ENCODE peak calls at places on chromosomes 2 and 18, in five cellular contexts. Z, C, T, V and G are unnamed samples.

GRCh38 chr2:80238692-80239469 is 65.7 kb downstream of the LRRTM1 start:
- DNase-seq in C (peak; percentile 60), Z (no peak), V (no peak), T (peak; percentile 14), G (peak; percentile 24)

GRCh38 chr2:152047826-152048476 is 50.9 kb downstream of the CACNB4 start:
- DNase-seq in C (peak; percentile 52), Z (no peak), T (peak; percentile 21), V (no peak), G (peak; percentile 21)

GRCh38 chr2:14427982-14428567 is 204.4 kb upstream of the LRATD1 start:
- DNase-seq in V (no peak), C (no peak), T (no peak), Z (no peak), G (no peak)

GRCh38 chr18:26468931-26469340 is 79.4 kb downstream of the KCTD1 start:
- DNase-seq in V (no peak), C (peak; percentile 60), T (peak; percentile 36), Z (no peak), G (peak; percentile 65)

GRCh38 chr2:169479257-169480078 is at the start of gene BBS5:
- DNase-seq in C (peak; percentile 72), Z (peak; percentile 23), T (peak; percentile 64), V (peak; percentile 15), G (peak; percentile 86)

GRCh38 chr2:197700960-197701359 is 4.2 kb upstream of the MARS2 start:
- DNase-seq in Z (no peak), T (no peak), V (no peak), C (no peak), G (no peak)

GRCh38 chr18:74635202-74635969 is 37.7 kb downstream of the ZNF407 start:
- DNase-seq in Z (no peak), T (no peak), C (no peak), V (no peak), G (no peak)

GRCh38 chr2:96507957-96508520 is 2.9 kb upstream of the NEURL3 start:
- DNase-seq in Z (no peak), T (peak; percentile 57), V (no peak), C (peak; percentile 92), G (peak; percentile 94)

GRCh38 chr18:62976227-62976626 is 260.9 kb downstream of the PHLPP1 start:
- DNase-seq in C (no peak), Z (no peak), V (no peak), T (no peak), G (no peak)

GRCh38 chr18:61822879-61823278 is 69.9 kb downstream of the RNF152 start:
- DNase-seq in C (no peak), V (no peak), T (no peak), Z (no peak), G (no peak)

GRCh38 chr2:45651415-45652089 is at the start of gene PRKCE:
- DNase-seq in Z (no peak), C (no peak), T (no peak), V (no peak), G (peak; percentile 91)

GRCh38 chr18:70322928-70323327 is 34.1 kb downstream of the SOCS6 start:
- DNase-seq in C (no peak), Z (no peak), T (peak; percentile 54), V (no peak), G (no peak)

GRCh38 chr2:96131152-96131817 is 7.0 kb downstream of the ASTL start:
- DNase-seq in C (no peak), T (no peak), V (no peak), Z (no peak), G (no peak)

GRCh38 chr2:217279571-217279970 is 419.7 kb upstream of the TNP1 start:
- DNase-seq in V (no peak), T (no peak), Z (no peak), C (no peak), G (no peak)

GRCh38 chr2:235263205-235264120 is 230.4 kb upstream of the AGAP1 start:
- DNase-seq in V (peak; percentile 10), T (peak; percentile 86), Z (no peak), C (no peak), G (peak; percentile 27)

GRCh38 chr18:24894880-24895279 is 434.4 kb downstream of the HRH4 start:
- DNase-seq in V (no peak), Z (no peak), T (no peak), C (no peak), G (peak; percentile 36)

GRCh38 chr2:217729426-217730058 is 273.3 kb downstream of the TNS1 start:
- DNase-seq in C (no peak), V (no peak), Z (no peak), T (no peak), G (peak; percentile 68)

GRCh38 chr2:159939946-159940345 is 122.5 kb downstream of the PLA2R1 start:
- DNase-seq in Z (peak; percentile 32), C (no peak), V (no peak), T (peak; percentile 25), G (peak; percentile 36)

GRCh38 chr2:2172516-2172915 is 158.6 kb downstream of the MYT1L start:
- DNase-seq in T (no peak), Z (no peak), C (no peak), V (no peak), G (no peak)

GRCh38 chr2:103660947-103661346 is 899.1 kb downstream of the TMEM182 start:
- DNase-seq in Z (no peak), T (no peak), V (no peak), C (no peak), G (no peak)

GRCh38 chr2:208361077-208361441 is 45.5 kb upstream of the PTH2R start:
- DNase-seq in Z (no peak), C (no peak), V (no peak), T (no peak), G (no peak)

GRCh38 chr2:80132284-80132683 is 172.3 kb downstream of the LRRTM1 start:
- DNase-seq in T (no peak), V (no peak), Z (no peak), C (no peak), G (no peak)

GRCh38 chr2:112153501-112153900 is 15.3 kb downstream of the FBLN7 start:
- DNase-seq in T (no peak), C (no peak), V (no peak), Z (no peak), G (no peak)

GRCh38 chr2:235793163-235793752 is 299.4 kb downstream of the AGAP1 start:
- DNase-seq in T (peak; percentile 12), C (no peak), V (no peak), Z (no peak), G (peak; percentile 37)

GRCh38 chr2:144942516-144943256 is 422.8 kb upstream of the ZEB2 start:
- DNase-seq in Z (no peak), T (no peak), V (no peak), C (no peak), G (no peak)

GRCh38 chr2:10412380-10412779 is 35.7 kb downstream of the ODC1 start:
- DNase-seq in V (no peak), Z (no peak), C (peak; percentile 80), T (peak; percentile 61), G (peak; percentile 71)

GRCh38 chr2:15693926-15694588 is 102.4 kb downstream of the DDX1 start:
- DNase-seq in V (no peak), Z (no peak), C (no peak), T (no peak), G (no peak)

GRCh38 chr2:36670881-36671595 is 25.5 kb upstream of the VIT start:
- DNase-seq in V (no peak), T (no peak), C (no peak), Z (no peak), G (no peak)

GRCh38 chr2:40680547-40680946 is 228.7 kb upstream of the SLC8A1 start:
- DNase-seq in V (no peak), T (no peak), C (no peak), Z (no peak), G (no peak)

GRCh38 chr2:190879474-190880373 is 897 bp upstream of the GLS start:
- DNase-seq in Z (no peak), V (no peak), T (no peak), C (no peak), G (no peak)
- TF ChIP-seq TAF1 in Z (no peak), V (no peak), T (no peak), C (no peak), G (no peak)

DNA sequence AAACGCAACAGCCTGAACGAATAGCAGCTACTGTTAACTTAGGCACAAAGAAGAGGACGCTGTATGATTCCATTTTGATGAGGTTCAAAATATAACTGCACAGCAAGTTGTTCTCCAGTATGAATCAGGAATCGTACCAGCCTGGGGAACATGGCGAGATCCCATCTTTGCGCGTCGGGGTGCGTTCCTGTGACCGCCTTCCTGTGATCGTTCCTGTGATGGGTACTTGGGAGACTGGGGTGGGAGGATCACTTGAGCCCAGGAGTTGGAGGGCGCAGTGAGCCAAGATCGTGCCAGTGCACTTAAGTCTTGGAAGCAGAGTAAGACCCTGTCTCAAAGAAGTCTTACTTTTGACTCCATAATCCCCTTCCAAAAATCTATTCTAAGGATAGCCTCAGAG is 951 bp upstream of the WDR33 start:
- DNase-seq in Z (no peak), T (no peak), C (no peak), V (no peak), G (peak; percentile 41)
- H3K4me3 ChIP-seq in Z (peak overlapping the region; percentile 84), T (peak overlapping the region; percentile 83), C (peak overlapping the region; percentile 89), V (peak overlapping the region; percentile 94), G (peak overlapping the region; percentile 82)

GRCh38 chr2:203562283-203562682 is 27.2 kb upstream of the RAPH1 start:
- DNase-seq in C (no peak), T (no peak), Z (no peak), V (no peak), G (no peak)
- TF ChIP-seq TAF1 in C (no peak), T (no peak), Z (no peak), V (no peak), G (no peak)

GRCh38 chr2:46701152-46701551 is 214.5 kb downstream of the MCFD2 start:
- DNase-seq in C (no peak), T (no peak), V (no peak), Z (no peak), G (no peak)
- H3K4me3 ChIP-seq in C (no peak overlapping the region), T (peak overlapping the region; percentile 96), V (peak overlapping the region; percentile 98), Z (peak overlapping the region; percentile 5), G (peak overlapping the region; percentile 100)

GRCh38 chr2:73827018-73827417 is 1.7 kb upstream of the STAMBP start:
- DNase-seq in Z (no peak), V (no peak), T (no peak), C (peak; percentile 30), G (no peak)
- TF ChIP-seq TAF1 in Z (no peak), V (no peak), T (no peak), C (no peak), G (no peak)